ENCODE peak calls at places on chromosomes 1 and 21, in five cellular contexts. R is HS-27A, T is fibroblast of mammary gland, M is nephron progenitor cell, H is memory B cell. P is an unnamed sample.

GRCh38 chr1:159829822-159830455 is 3.3 kb downstream of the SLAMF8 start:
- DNase-seq in R (no peak), T (peak; percentile 90), M (no peak), H (no peak), P (peak; percentile 70)

GRCh38 chr21:38223893-38224540 is 32.8 kb upstream of the KCNJ15 start:
- DNase-seq in R (no peak), T (peak; percentile 70), M (peak; percentile 20), H (no peak), P (peak; percentile 4)

GRCh38 chr1:219128957-219129356 is 44.7 kb upstream of the LYPLAL1 start:
- DNase-seq in R (no peak), T (no peak), M (no peak), H (no peak), P (no peak)

GRCh38 chr1:215076312-215076711 is 6.2 kb upstream of the KCNK2 start:
- DNase-seq in R (no peak), T (peak; percentile 69), M (peak; percentile 10), H (no peak), P (no peak)

GRCh38 chr1:200302192-200302892 is 107.5 kb downstream of the ZNF281 start:
- DNase-seq in R (no peak), T (peak; percentile 30), M (peak; percentile 54), H (peak; percentile 67), P (no peak)

GRCh38 chr1:204032642-204033235 is 40.2 kb upstream of the SOX13 start:
- DNase-seq in R (no peak), T (no peak), M (no peak), H (no peak), P (no peak)

GRCh38 chr1:23790696-23791433 is at the start of gene LYPLA2:
- DNase-seq in R (peak; percentile 81), T (peak; percentile 85), M (peak; percentile 90), H (peak; percentile 71), P (peak; percentile 93)

GRCh38 chr1:113835686-113836290 is 23.5 kb upstream of the RSBN1 start:
- DNase-seq in R (no peak), T (peak; percentile 70), M (no peak), H (peak; percentile 49), P (peak; percentile 61)

GRCh38 chr1:199590708-199591107 is 436.8 kb upstream of the NR5A2 start:
- DNase-seq in R (no peak), T (no peak), M (no peak), H (no peak), P (no peak)

GRCh38 chr1:15719721-15720120 is 16.3 kb upstream of the SLC25A34 start:
- DNase-seq in R (no peak), T (no peak), M (no peak), H (no peak), P (no peak)

GRCh38 chr1:244919320-244920282 is 55.3 kb upstream of the HNRNPU start:
- DNase-seq in R (no peak), T (no peak), M (no peak), H (no peak), P (no peak)

GRCh38 chr1:30704765-30705509 is 18.4 kb downstream of the MATN1 start:
- DNase-seq in R (no peak), T (no peak), M (no peak), H (no peak), P (no peak)

GRCh38 chr1:25720624-25721023 is 79.4 kb upstream of the SELENON start:
- DNase-seq in R (no peak), T (no peak), M (no peak), H (no peak), P (no peak)

GRCh38 chr1:24959623-24959975 is 29.5 kb upstream of the RUNX3 start:
- DNase-seq in R (no peak), T (no peak), M (no peak), H (no peak), P (no peak)

GRCh38 chr1:244326757-244327156 is 125.0 kb downstream of the ADSS2 start:
- DNase-seq in R (no peak), T (no peak), M (no peak), H (no peak), P (no peak)

GRCh38 chr1:114219247-114219872 is 65.7 kb upstream of the SYT6 start:
- DNase-seq in R (no peak), T (peak; percentile 15), M (no peak), H (no peak), P (no peak)

GRCh38 chr1:192104852-192105251 is 53.4 kb upstream of the RGS18 start:
- DNase-seq in R (peak; percentile 55), T (peak; percentile 0), M (no peak), H (no peak), P (no peak)

GRCh38 chr1:110152133-110152785 is 2.0 kb downstream of the SLC6A17 start:
- DNase-seq in R (no peak), T (peak; percentile 69), M (no peak), H (no peak), P (peak; percentile 54)

GRCh38 chr1:183783896-183784637 is 20.9 kb upstream of the RGL1 start:
- DNase-seq in R (no peak), T (peak; percentile 91), M (no peak), H (no peak), P (peak; percentile 99)

GRCh38 chr1:81254560-81254959 is 546.2 kb upstream of the ADGRL2 start:
- DNase-seq in R (no peak), T (peak; percentile 12), M (no peak), H (no peak), P (no peak)